ENCODE peak calls at places on chromosomes 1 and 21, in ten cellular contexts. One of them, this sample, is unnamed.

GRCh38 chr21:15001113-15001512 is 63.7 kb downstream of the NRIP1 start:
- DNase-seq in T follicular helper cell: no peak
- DNase-seq in omental fat pad: no peak
- DNase-seq in left ventricle myocardium superior: no peak
- DNase-seq in A549: no peak
- DNase-seq in stimulated activated naive CD8-positive, alpha-beta T cell treated with anti-CD3 and anti-CD28 coated beads, Interleukin-15, Interleukin-2, amounts not matched to agents 100 U/mL and 50 U/mL, for 24 hours: no peak
- DNase-seq in substantia nigra: no peak
- DNase-seq in activated naive CD4-positive, alpha-beta T cell treated with anti-CD3 and anti-CD28 coated beads, Interleukin-2, amount 10 ng/mL, durations not matched to agents 7 days and 5 days: no peak
- DNase-seq in EL: no peak
- DNase-seq in AG09309: no peak
- DNase-seq in this sample: no peak

GRCh38 chr1:241518447-241519307 is 878 bp downstream of the FH start:
- DNase-seq in stimulated activated naive CD8-positive, alpha-beta T cell treated with anti-CD3 and anti-CD28 coated beads, Interleukin-15, Interleukin-2, amounts not matched to agents 100 U/mL and 50 U/mL, for 24 hours: peak; percentile 53
- DNase-seq in EL: peak; percentile 40
- DNase-seq in left ventricle myocardium superior: no peak
- DNase-seq in A549: no peak
- DNase-seq in omental fat pad: no peak
- DNase-seq in T follicular helper cell: no peak
- DNase-seq in activated naive CD4-positive, alpha-beta T cell treated with anti-CD3 and anti-CD28 coated beads, Interleukin-2, amount 10 ng/mL, durations not matched to agents 7 days and 5 days: no peak
- DNase-seq in substantia nigra: peak; percentile 32
- DNase-seq in AG09309: no peak
- DNase-seq in this sample: no peak

GRCh38 chr1:158706096-158706495 is 5.6 kb upstream of the OR6K2 start:
- DNase-seq in left ventricle myocardium superior: no peak
- DNase-seq in activated naive CD4-positive, alpha-beta T cell treated with anti-CD3 and anti-CD28 coated beads, Interleukin-2, amount 10 ng/mL, durations not matched to agents 7 days and 5 days: no peak
- DNase-seq in T follicular helper cell: no peak
- DNase-seq in A549: no peak
- DNase-seq in omental fat pad: no peak
- DNase-seq in EL: no peak
- DNase-seq in AG09309: no peak
- DNase-seq in stimulated activated naive CD8-positive, alpha-beta T cell treated with anti-CD3 and anti-CD28 coated beads, Interleukin-15, Interleukin-2, amounts not matched to agents 100 U/mL and 50 U/mL, for 24 hours: no peak
- DNase-seq in substantia nigra: no peak
- DNase-seq in this sample: no peak

GRCh38 chr1:50265790-50266314 is 157.1 kb downstream of the ELAVL4 start:
- DNase-seq in left ventricle myocardium superior: peak; percentile 40
- DNase-seq in A549: no peak
- DNase-seq in T follicular helper cell: no peak
- DNase-seq in stimulated activated naive CD8-positive, alpha-beta T cell treated with anti-CD3 and anti-CD28 coated beads, Interleukin-15, Interleukin-2, amounts not matched to agents 100 U/mL and 50 U/mL, for 24 hours: no peak
- DNase-seq in omental fat pad: no peak
- DNase-seq in AG09309: no peak
- DNase-seq in substantia nigra: no peak
- DNase-seq in EL: peak; percentile 16
- DNase-seq in activated naive CD4-positive, alpha-beta T cell treated with anti-CD3 and anti-CD28 coated beads, Interleukin-2, amount 10 ng/mL, durations not matched to agents 7 days and 5 days: no peak
- DNase-seq in this sample: no peak

GRCh38 chr1:9816199-9816598 is 7.6 kb downstream of the CLSTN1 start:
- DNase-seq in activated naive CD4-positive, alpha-beta T cell treated with anti-CD3 and anti-CD28 coated beads, Interleukin-2, amount 10 ng/mL, durations not matched to agents 7 days and 5 days: no peak
- DNase-seq in stimulated activated naive CD8-positive, alpha-beta T cell treated with anti-CD3 and anti-CD28 coated beads, Interleukin-15, Interleukin-2, amounts not matched to agents 100 U/mL and 50 U/mL, for 24 hours: no peak
- DNase-seq in AG09309: no peak
- DNase-seq in left ventricle myocardium superior: no peak
- DNase-seq in omental fat pad: no peak
- DNase-seq in T follicular helper cell: no peak
- DNase-seq in EL: no peak
- DNase-seq in substantia nigra: no peak
- DNase-seq in A549: no peak
- DNase-seq in this sample: no peak

GRCh38 chr1:9013824-9014223 is 12.4 kb downstream of the SLC2A7 start:
- DNase-seq in left ventricle myocardium superior: no peak
- DNase-seq in stimulated activated naive CD8-positive, alpha-beta T cell treated with anti-CD3 and anti-CD28 coated beads, Interleukin-15, Interleukin-2, amounts not matched to agents 100 U/mL and 50 U/mL, for 24 hours: no peak
- DNase-seq in T follicular helper cell: no peak
- DNase-seq in omental fat pad: no peak
- DNase-seq in substantia nigra: no peak
- DNase-seq in AG09309: no peak
- DNase-seq in activated naive CD4-positive, alpha-beta T cell treated with anti-CD3 and anti-CD28 coated beads, Interleukin-2, amount 10 ng/mL, durations not matched to agents 7 days and 5 days: no peak
- DNase-seq in EL: no peak
- DNase-seq in A549: no peak
- DNase-seq in this sample: no peak

GRCh38 chr1:108316545-108316944 is 72.7 kb upstream of the NBPF4 start:
- DNase-seq in substantia nigra: no peak
- DNase-seq in T follicular helper cell: no peak
- DNase-seq in A549: no peak
- DNase-seq in AG09309: no peak
- DNase-seq in omental fat pad: no peak
- DNase-seq in left ventricle myocardium superior: no peak
- DNase-seq in stimulated activated naive CD8-positive, alpha-beta T cell treated with anti-CD3 and anti-CD28 coated beads, Interleukin-15, Interleukin-2, amounts not matched to agents 100 U/mL and 50 U/mL, for 24 hours: no peak
- DNase-seq in activated naive CD4-positive, alpha-beta T cell treated with anti-CD3 and anti-CD28 coated beads, Interleukin-2, amount 10 ng/mL, durations not matched to agents 7 days and 5 days: no peak
- DNase-seq in EL: peak; percentile 29
- DNase-seq in this sample: no peak

GRCh38 chr1:156497743-156498446 is 2.7 kb downstream of the MEF2D start:
- DNase-seq in activated naive CD4-positive, alpha-beta T cell treated with anti-CD3 and anti-CD28 coated beads, Interleukin-2, amount 10 ng/mL, durations not matched to agents 7 days and 5 days: no peak
- DNase-seq in omental fat pad: no peak
- DNase-seq in EL: no peak
- DNase-seq in left ventricle myocardium superior: no peak
- DNase-seq in T follicular helper cell: no peak
- DNase-seq in substantia nigra: no peak
- DNase-seq in stimulated activated naive CD8-positive, alpha-beta T cell treated with anti-CD3 and anti-CD28 coated beads, Interleukin-15, Interleukin-2, amounts not matched to agents 100 U/mL and 50 U/mL, for 24 hours: no peak
- DNase-seq in AG09309: no peak
- DNase-seq in A549: no peak
- DNase-seq in this sample: no peak

GRCh38 chr1:192759104-192759503 is 49.7 kb upstream of the RGS2 start:
- DNase-seq in EL: no peak
- DNase-seq in activated naive CD4-positive, alpha-beta T cell treated with anti-CD3 and anti-CD28 coated beads, Interleukin-2, amount 10 ng/mL, durations not matched to agents 7 days and 5 days: no peak
- DNase-seq in T follicular helper cell: no peak
- DNase-seq in left ventricle myocardium superior: no peak
- DNase-seq in substantia nigra: no peak
- DNase-seq in omental fat pad: no peak
- DNase-seq in stimulated activated naive CD8-positive, alpha-beta T cell treated with anti-CD3 and anti-CD28 coated beads, Interleukin-15, Interleukin-2, amounts not matched to agents 100 U/mL and 50 U/mL, for 24 hours: no peak
- DNase-seq in AG09309: no peak
- DNase-seq in A549: no peak
- DNase-seq in this sample: no peak

GRCh38 chr1:210477328-210477924 is 148.7 kb downstream of the HHAT start:
- DNase-seq in EL: peak; percentile 36
- DNase-seq in omental fat pad: no peak
- DNase-seq in stimulated activated naive CD8-positive, alpha-beta T cell treated with anti-CD3 and anti-CD28 coated beads, Interleukin-15, Interleukin-2, amounts not matched to agents 100 U/mL and 50 U/mL, for 24 hours: no peak
- DNase-seq in AG09309: no peak
- DNase-seq in activated naive CD4-positive, alpha-beta T cell treated with anti-CD3 and anti-CD28 coated beads, Interleukin-2, amount 10 ng/mL, durations not matched to agents 7 days and 5 days: no peak
- DNase-seq in T follicular helper cell: no peak
- DNase-seq in substantia nigra: no peak
- DNase-seq in A549: no peak
- DNase-seq in left ventricle myocardium superior: no peak
- DNase-seq in this sample: no peak

GRCh38 chr21:44834951-44835646 is 17.2 kb upstream of the SUMO3 start:
- DNase-seq in activated naive CD4-positive, alpha-beta T cell treated with anti-CD3 and anti-CD28 coated beads, Interleukin-2, amount 10 ng/mL, durations not matched to agents 7 days and 5 days: no peak
- DNase-seq in EL: no peak
- DNase-seq in stimulated activated naive CD8-positive, alpha-beta T cell treated with anti-CD3 and anti-CD28 coated beads, Interleukin-15, Interleukin-2, amounts not matched to agents 100 U/mL and 50 U/mL, for 24 hours: no peak
- DNase-seq in AG09309: no peak
- DNase-seq in T follicular helper cell: no peak
- DNase-seq in substantia nigra: no peak
- DNase-seq in left ventricle myocardium superior: no peak
- DNase-seq in omental fat pad: no peak
- DNase-seq in A549: no peak
- DNase-seq in this sample: no peak

GRCh38 chr1:17567582-17567981 is 28.1 kb downstream of the ARHGEF10L start:
- DNase-seq in T follicular helper cell: no peak
- DNase-seq in substantia nigra: no peak
- DNase-seq in EL: peak; percentile 68
- DNase-seq in omental fat pad: no peak
- DNase-seq in stimulated activated naive CD8-positive, alpha-beta T cell treated with anti-CD3 and anti-CD28 coated beads, Interleukin-15, Interleukin-2, amounts not matched to agents 100 U/mL and 50 U/mL, for 24 hours: no peak
- DNase-seq in AG09309: no peak
- DNase-seq in activated naive CD4-positive, alpha-beta T cell treated with anti-CD3 and anti-CD28 coated beads, Interleukin-2, amount 10 ng/mL, durations not matched to agents 7 days and 5 days: no peak
- DNase-seq in left ventricle myocardium superior: no peak
- DNase-seq in A549: no peak
- DNase-seq in this sample: no peak

GRCh38 chr1:55526716-55527115 is 311.6 kb upstream of the USP24 start:
- DNase-seq in activated naive CD4-positive, alpha-beta T cell treated with anti-CD3 and anti-CD28 coated beads, Interleukin-2, amount 10 ng/mL, durations not matched to agents 7 days and 5 days: no peak
- DNase-seq in omental fat pad: no peak
- DNase-seq in left ventricle myocardium superior: no peak
- DNase-seq in substantia nigra: no peak
- DNase-seq in EL: no peak
- DNase-seq in stimulated activated naive CD8-positive, alpha-beta T cell treated with anti-CD3 and anti-CD28 coated beads, Interleukin-15, Interleukin-2, amounts not matched to agents 100 U/mL and 50 U/mL, for 24 hours: no peak
- DNase-seq in A549: no peak
- DNase-seq in AG09309: no peak
- DNase-seq in T follicular helper cell: no peak
- DNase-seq in this sample: no peak

GRCh38 chr1:227390525-227390924 is 72.2 kb upstream of the CDC42BPA start:
- DNase-seq in omental fat pad: no peak
- DNase-seq in A549: no peak
- DNase-seq in left ventricle myocardium superior: no peak
- DNase-seq in EL: no peak
- DNase-seq in AG09309: no peak
- DNase-seq in stimulated activated naive CD8-positive, alpha-beta T cell treated with anti-CD3 and anti-CD28 coated beads, Interleukin-15, Interleukin-2, amounts not matched to agents 100 U/mL and 50 U/mL, for 24 hours: no peak
- DNase-seq in T follicular helper cell: no peak
- DNase-seq in substantia nigra: no peak
- DNase-seq in activated naive CD4-positive, alpha-beta T cell treated with anti-CD3 and anti-CD28 coated beads, Interleukin-2, amount 10 ng/mL, durations not matched to agents 7 days and 5 days: no peak
- DNase-seq in this sample: no peak

GRCh38 chr1:226403522-226404034 is 4.3 kb downstream of the PARP1 start:
- DNase-seq in AG09309: no peak
- DNase-seq in A549: peak; percentile 71
- DNase-seq in T follicular helper cell: no peak
- DNase-seq in activated naive CD4-positive, alpha-beta T cell treated with anti-CD3 and anti-CD28 coated beads, Interleukin-2, amount 10 ng/mL, durations not matched to agents 7 days and 5 days: no peak
- DNase-seq in stimulated activated naive CD8-positive, alpha-beta T cell treated with anti-CD3 and anti-CD28 coated beads, Interleukin-15, Interleukin-2, amounts not matched to agents 100 U/mL and 50 U/mL, for 24 hours: peak; percentile 17
- DNase-seq in substantia nigra: no peak
- DNase-seq in EL: peak; percentile 38
- DNase-seq in omental fat pad: no peak
- DNase-seq in left ventricle myocardium superior: no peak
- DNase-seq in this sample: no peak

GRCh38 chr21:42234464-42235241 is 15.7 kb downstream of the ABCG1 start:
- DNase-seq in EL: peak; percentile 16
- DNase-seq in substantia nigra: peak; percentile 43
- DNase-seq in stimulated activated naive CD8-positive, alpha-beta T cell treated with anti-CD3 and anti-CD28 coated beads, Interleukin-15, Interleukin-2, amounts not matched to agents 100 U/mL and 50 U/mL, for 24 hours: peak; percentile 85
- DNase-seq in omental fat pad: no peak
- DNase-seq in activated naive CD4-positive, alpha-beta T cell treated with anti-CD3 and anti-CD28 coated beads, Interleukin-2, amount 10 ng/mL, durations not matched to agents 7 days and 5 days: peak; percentile 88
- DNase-seq in AG09309: no peak
- DNase-seq in T follicular helper cell: peak; percentile 83
- DNase-seq in A549: peak; percentile 28
- DNase-seq in left ventricle myocardium superior: peak; percentile 87
- DNase-seq in this sample: no peak

GRCh38 chr1:46719689-46720088 is 775 bp upstream of the EFCAB14 start:
- DNase-seq in A549: no peak
- DNase-seq in EL: no peak
- DNase-seq in T follicular helper cell: no peak
- DNase-seq in left ventricle myocardium superior: no peak
- DNase-seq in substantia nigra: no peak
- DNase-seq in stimulated activated naive CD8-positive, alpha-beta T cell treated with anti-CD3 and anti-CD28 coated beads, Interleukin-15, Interleukin-2, amounts not matched to agents 100 U/mL and 50 U/mL, for 24 hours: no peak
- DNase-seq in activated naive CD4-positive, alpha-beta T cell treated with anti-CD3 and anti-CD28 coated beads, Interleukin-2, amount 10 ng/mL, durations not matched to agents 7 days and 5 days: no peak
- DNase-seq in omental fat pad: no peak
- DNase-seq in AG09309: no peak
- DNase-seq in this sample: no peak

GRCh38 chr1:15735304-15736034 is 589 bp upstream of the SLC25A34 start:
- DNase-seq in activated naive CD4-positive, alpha-beta T cell treated with anti-CD3 and anti-CD28 coated beads, Interleukin-2, amount 10 ng/mL, durations not matched to agents 7 days and 5 days: no peak
- DNase-seq in stimulated activated naive CD8-positive, alpha-beta T cell treated with anti-CD3 and anti-CD28 coated beads, Interleukin-15, Interleukin-2, amounts not matched to agents 100 U/mL and 50 U/mL, for 24 hours: no peak
- DNase-seq in AG09309: no peak
- DNase-seq in substantia nigra: no peak
- DNase-seq in EL: no peak
- DNase-seq in T follicular helper cell: no peak
- DNase-seq in left ventricle myocardium superior: peak; percentile 70
- DNase-seq in A549: no peak
- DNase-seq in omental fat pad: no peak
- DNase-seq in this sample: no peak

GRCh38 chr1:21297975-21298374 is 7.7 kb upstream of the ECE1 start:
- DNase-seq in substantia nigra: no peak
- DNase-seq in AG09309: no peak
- DNase-seq in A549: no peak
- DNase-seq in omental fat pad: no peak
- DNase-seq in activated naive CD4-positive, alpha-beta T cell treated with anti-CD3 and anti-CD28 coated beads, Interleukin-2, amount 10 ng/mL, durations not matched to agents 7 days and 5 days: no peak
- DNase-seq in EL: peak; percentile 45
- DNase-seq in T follicular helper cell: no peak
- DNase-seq in stimulated activated naive CD8-positive, alpha-beta T cell treated with anti-CD3 and anti-CD28 coated beads, Interleukin-15, Interleukin-2, amounts not matched to agents 100 U/mL and 50 U/mL, for 24 hours: no peak
- DNase-seq in left ventricle myocardium superior: peak; percentile 56
- DNase-seq in this sample: no peak

GRCh38 chr21:21860888-21861287 is 862.7 kb downstream of the NCAM2 start:
- DNase-seq in AG09309: no peak
- DNase-seq in stimulated activated naive CD8-positive, alpha-beta T cell treated with anti-CD3 and anti-CD28 coated beads, Interleukin-15, Interleukin-2, amounts not matched to agents 100 U/mL and 50 U/mL, for 24 hours: no peak
- DNase-seq in EL: peak; percentile 60
- DNase-seq in substantia nigra: no peak
- DNase-seq in omental fat pad: no peak
- DNase-seq in A549: no peak
- DNase-seq in T follicular helper cell: no peak
- DNase-seq in left ventricle myocardium superior: no peak
- DNase-seq in activated naive CD4-positive, alpha-beta T cell treated with anti-CD3 and anti-CD28 coated beads, Interleukin-2, amount 10 ng/mL, durations not matched to agents 7 days and 5 days: no peak
- DNase-seq in this sample: no peak

GRCh38 chr1:230867903-230868735 is at the start of gene C1orf198:
- DNase-seq in activated naive CD4-positive, alpha-beta T cell treated with anti-CD3 and anti-CD28 coated beads, Interleukin-2, amount 10 ng/mL, durations not matched to agents 7 days and 5 days: peak; percentile 81
- DNase-seq in A549: peak; percentile 71
- DNase-seq in EL: peak; percentile 65
- DNase-seq in AG09309: no peak
- DNase-seq in stimulated activated naive CD8-positive, alpha-beta T cell treated with anti-CD3 and anti-CD28 coated beads, Interleukin-15, Interleukin-2, amounts not matched to agents 100 U/mL and 50 U/mL, for 24 hours: peak; percentile 82
- DNase-seq in T follicular helper cell: peak; percentile 67
- DNase-seq in omental fat pad: peak; percentile 51
- DNase-seq in substantia nigra: peak; percentile 85
- DNase-seq in left ventricle myocardium superior: peak; percentile 86
- DNase-seq in this sample: no peak

GRCh38 chr1:114316204-114316603 is 162.5 kb upstream of the SYT6 start:
- DNase-seq in EL: no peak
- DNase-seq in left ventricle myocardium superior: no peak
- DNase-seq in AG09309: no peak
- DNase-seq in stimulated activated naive CD8-positive, alpha-beta T cell treated with anti-CD3 and anti-CD28 coated beads, Interleukin-15, Interleukin-2, amounts not matched to agents 100 U/mL and 50 U/mL, for 24 hours: no peak
- DNase-seq in substantia nigra: no peak
- DNase-seq in A549: no peak
- DNase-seq in activated naive CD4-positive, alpha-beta T cell treated with anti-CD3 and anti-CD28 coated beads, Interleukin-2, amount 10 ng/mL, durations not matched to agents 7 days and 5 days: no peak
- DNase-seq in T follicular helper cell: no peak
- DNase-seq in omental fat pad: no peak
- DNase-seq in this sample: no peak

GRCh38 chr1:176826265-176826664 is 338.2 kb downstream of the ASTN1 start:
- DNase-seq in left ventricle myocardium superior: no peak
- DNase-seq in AG09309: no peak
- DNase-seq in EL: no peak
- DNase-seq in A549: no peak
- DNase-seq in stimulated activated naive CD8-positive, alpha-beta T cell treated with anti-CD3 and anti-CD28 coated beads, Interleukin-15, Interleukin-2, amounts not matched to agents 100 U/mL and 50 U/mL, for 24 hours: no peak
- DNase-seq in substantia nigra: no peak
- DNase-seq in T follicular helper cell: no peak
- DNase-seq in omental fat pad: no peak
- DNase-seq in activated naive CD4-positive, alpha-beta T cell treated with anti-CD3 and anti-CD28 coated beads, Interleukin-2, amount 10 ng/mL, durations not matched to agents 7 days and 5 days: no peak
- DNase-seq in this sample: no peak

GRCh38 chr1:32769524-32770220 is 47.5 kb downstream of the YARS1 start:
- DNase-seq in A549: no peak
- DNase-seq in substantia nigra: no peak
- DNase-seq in left ventricle myocardium superior: peak; percentile 24
- DNase-seq in activated naive CD4-positive, alpha-beta T cell treated with anti-CD3 and anti-CD28 coated beads, Interleukin-2, amount 10 ng/mL, durations not matched to agents 7 days and 5 days: peak; percentile 16
- DNase-seq in T follicular helper cell: no peak
- DNase-seq in EL: peak; percentile 79
- DNase-seq in stimulated activated naive CD8-positive, alpha-beta T cell treated with anti-CD3 and anti-CD28 coated beads, Interleukin-15, Interleukin-2, amounts not matched to agents 100 U/mL and 50 U/mL, for 24 hours: no peak
- DNase-seq in AG09309: no peak
- DNase-seq in omental fat pad: no peak
- DNase-seq in this sample: no peak

GRCh38 chr1:86156571-86157455 is at the start of gene COL24A1:
- DNase-seq in left ventricle myocardium superior: peak; percentile 67
- DNase-seq in omental fat pad: no peak
- DNase-seq in substantia nigra: no peak
- DNase-seq in T follicular helper cell: no peak
- DNase-seq in EL: peak; percentile 61
- DNase-seq in AG09309: no peak
- DNase-seq in A549: no peak
- DNase-seq in stimulated activated naive CD8-positive, alpha-beta T cell treated with anti-CD3 and anti-CD28 coated beads, Interleukin-15, Interleukin-2, amounts not matched to agents 100 U/mL and 50 U/mL, for 24 hours: peak; percentile 8
- DNase-seq in activated naive CD4-positive, alpha-beta T cell treated with anti-CD3 and anti-CD28 coated beads, Interleukin-2, amount 10 ng/mL, durations not matched to agents 7 days and 5 days: peak; percentile 20
- DNase-seq in this sample: no peak

GRCh38 chr1:202965441-202965821 is 1.6 kb downstream of the CYB5R1 start:
- DNase-seq in stimulated activated naive CD8-positive, alpha-beta T cell treated with anti-CD3 and anti-CD28 coated beads, Interleukin-15, Interleukin-2, amounts not matched to agents 100 U/mL and 50 U/mL, for 24 hours: no peak
- DNase-seq in activated naive CD4-positive, alpha-beta T cell treated with anti-CD3 and anti-CD28 coated beads, Interleukin-2, amount 10 ng/mL, durations not matched to agents 7 days and 5 days: no peak
- DNase-seq in EL: peak; percentile 13
- DNase-seq in substantia nigra: no peak
- DNase-seq in AG09309: no peak
- DNase-seq in T follicular helper cell: no peak
- DNase-seq in left ventricle myocardium superior: no peak
- DNase-seq in omental fat pad: no peak
- DNase-seq in A549: no peak
- DNase-seq in this sample: no peak

GRCh38 chr21:45555251-45555556 is 13.0 kb upstream of the SLC19A1 start:
- DNase-seq in stimulated activated naive CD8-positive, alpha-beta T cell treated with anti-CD3 and anti-CD28 coated beads, Interleukin-15, Interleukin-2, amounts not matched to agents 100 U/mL and 50 U/mL, for 24 hours: no peak
- DNase-seq in EL: no peak
- DNase-seq in AG09309: no peak
- DNase-seq in A549: no peak
- DNase-seq in omental fat pad: no peak
- DNase-seq in substantia nigra: no peak
- DNase-seq in activated naive CD4-positive, alpha-beta T cell treated with anti-CD3 and anti-CD28 coated beads, Interleukin-2, amount 10 ng/mL, durations not matched to agents 7 days and 5 days: no peak
- DNase-seq in left ventricle myocardium superior: no peak
- DNase-seq in T follicular helper cell: no peak
- DNase-seq in this sample: no peak

GRCh38 chr1:234398849-234399381 is 25.7 kb downstream of the COA6 start:
- DNase-seq in EL: peak; percentile 24
- DNase-seq in AG09309: peak; percentile 41
- DNase-seq in T follicular helper cell: no peak
- DNase-seq in activated naive CD4-positive, alpha-beta T cell treated with anti-CD3 and anti-CD28 coated beads, Interleukin-2, amount 10 ng/mL, durations not matched to agents 7 days and 5 days: no peak
- DNase-seq in left ventricle myocardium superior: no peak
- DNase-seq in stimulated activated naive CD8-positive, alpha-beta T cell treated with anti-CD3 and anti-CD28 coated beads, Interleukin-15, Interleukin-2, amounts not matched to agents 100 U/mL and 50 U/mL, for 24 hours: no peak
- DNase-seq in A549: no peak
- DNase-seq in omental fat pad: no peak
- DNase-seq in substantia nigra: no peak
- DNase-seq in this sample: peak; percentile 16

This sample was measured in GF-D8.